ENCODE peak calls at places on chromosomes 7 and 10, in seven cellular contexts. B, Y, X, W, K, E and A are unnamed samples. For H3K4me1 and H3K9me3, the result is how much of the 10 kb centered on the place peaks cover.

GRCh38 chr10:4763513-4763912 is 62.5 kb upstream of the AKR1E2 start:
- DNase-seq in E (no peak), B (no peak), Y (no peak), X (no peak), K (no peak), W (no peak), A (no peak)

GRCh38 chr7:47516386-47516785 is 65.5 kb downstream of the TNS3 start:
- DNase-seq in K (no peak), X (no peak), E (no peak), B (no peak), W (no peak), Y (no peak), A (no peak)

GRCh38 chr7:22662031-22662430 is 65.0 kb upstream of the IL6 start:
- DNase-seq in K (no peak), B (no peak), E (no peak), Y (no peak), X (no peak), W (no peak), A (no peak)

GRCh38 chr10:100359529-100360150 is 12.6 kb downstream of the SCD start:
- DNase-seq in Y (no peak), B (no peak), W (no peak), K (no peak), E (peak), X (no peak), A (no peak)

GRCh38 chr7:18276380-18276779 is 219.2 kb upstream of the HDAC9 start:
- DNase-seq in Y (no peak), W (no peak), X (no peak), B (no peak), K (no peak), E (no peak), A (no peak)

GRCh38 chr10:51527806-51528205 is 171.6 kb downstream of the CSTF2T start:
- DNase-seq in W (no peak), X (no peak), Y (no peak), K (no peak), E (no peak), B (no peak), A (no peak)

GRCh38 chr7:25820432-25821040 is 331.5 kb upstream of the NFE2L3 start:
- DNase-seq in Y (no peak), E (no peak), B (no peak), X (no peak), K (no peak), W (no peak), A (no peak)

GRCh38 chr10:78768041-78768569 is 300.7 kb upstream of the ZMIZ1 start:
- DNase-seq in K (no peak), B (no peak), X (no peak), Y (no peak), E (no peak), W (peak), A (peak)

GRCh38 chr7:150333659-150334058 is 7.8 kb downstream of the RARRES2 start:
- DNase-seq in X (no peak), B (no peak), K (no peak), Y (no peak), W (no peak), E (no peak), A (no peak)

GRCh38 chr10:65570143-65571010 is 1355.5 kb upstream of the LRRTM3 start:
- DNase-seq in B (peak), K (no peak), E (peak), X (peak), Y (peak), W (peak), A (peak)

GRCh38 chr7:30453016-30453415 is 25.6 kb downstream of the NOD1 start:
- DNase-seq in X (no peak), E (peak), Y (no peak), W (no peak), K (no peak), B (no peak), A (no peak)

GRCh38 chr7:30428586-30429530 is 49.7 kb downstream of the NOD1 start:
- DNase-seq in K (no peak), W (no peak), E (no peak), X (no peak), B (no peak), Y (no peak), A (no peak)

GRCh38 chr10:66799474-66799873 is 126.4 kb upstream of the LRRTM3 start:
- DNase-seq in E (no peak), X (no peak), K (no peak), W (no peak), B (no peak), Y (no peak), A (no peak)

GRCh38 chr10:6621536-6621935 is 41.5 kb upstream of the PRKCQ start:
- DNase-seq in W (no peak), Y (no peak), B (no peak), E (no peak), K (no peak), X (no peak), A (no peak)

GRCh38 chr10:48523212-48523819 is 81.6 kb downstream of the ARHGAP22 start:
- DNase-seq in W (peak), K (no peak), E (peak), Y (peak), B (no peak), X (peak), A (no peak)

GRCh38 chr7:96026006-96026405 is 253.7 kb downstream of the DYNC1I1 start:
- DNase-seq in X (no peak), K (no peak), W (no peak), E (no peak), B (no peak), Y (no peak), A (no peak)

GRCh38 chr7:66036382-66036781 is 39.2 kb upstream of the ASL start:
- DNase-seq in K (no peak), X (no peak), E (no peak), W (no peak), B (no peak), Y (no peak), A (peak)

GRCh38 chr7:22563115-22563514 is 63.1 kb upstream of the STEAP1B start:
- DNase-seq in W (no peak), K (peak), E (peak), Y (no peak), B (no peak), X (no peak), A (no peak)

GRCh38 chr7:121000091-121000983 is 11.8 kb downstream of the CPED1 start:
- DNase-seq in Y (no peak), X (no peak), W (no peak), K (no peak), E (no peak), B (no peak), A (no peak)

GRCh38 chr7:960269-960871 is 5.9 kb upstream of the ADAP1 start:
- DNase-seq in X (no peak), W (no peak), K (no peak), B (peak), Y (no peak), E (peak), A (peak)

GRCh38 chr10:63409465-63410027 is 56.2 kb downstream of the JMJD1C start:
- DNase-seq in W (no peak), E (peak), Y (no peak), X (no peak), B (no peak), K (no peak), A (no peak)

GRCh38 chr10:30029164-30029889 is 30.1 kb downstream of the JCAD start:
- DNase-seq in K (no peak), B (no peak), X (no peak), W (no peak), Y (no peak), E (no peak), A (no peak)
- H3K4me1 ChIP-seq in K (under half), B (under half), X (under half), W (under half), Y (half or more), E (under half), A (under half)

DNA sequence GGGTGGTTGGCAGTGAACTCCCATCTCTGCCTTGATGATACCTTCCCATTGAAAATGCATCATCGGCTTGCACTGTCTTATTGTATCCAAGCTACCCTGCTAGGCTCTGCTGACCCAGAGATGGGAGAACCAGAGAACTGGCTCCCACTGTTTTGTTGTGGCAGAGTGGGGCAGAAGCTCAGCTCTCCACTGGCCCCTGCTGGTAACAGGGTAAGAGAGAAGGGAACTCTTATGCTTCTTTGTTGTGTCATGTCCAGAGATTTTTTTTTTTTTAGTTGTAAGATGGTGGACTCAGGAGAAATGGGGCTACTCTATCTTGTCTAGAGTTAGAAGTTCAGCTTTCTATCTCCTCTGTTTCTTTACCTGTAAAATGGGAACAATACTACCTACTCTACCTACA is 100.5 kb upstream of the SDK1 start:
- DNase-seq in X (no peak), E (peak), Y (no peak), K (no peak), W (no peak), B (no peak), A (no peak)
- TF ChIP-seq CTCF in X (no peak), E (peak), Y (no peak), K (no peak), W (no peak), B (peak), A (peak)

GRCh38 chr7:63042730-63043511 is 955.7 kb upstream of the ZNF722 start:
- DNase-seq in X (no peak), K (no peak), E (no peak), W (no peak), B (no peak), Y (no peak), A (no peak)

GRCh38 chr7:63039882-63040281 is 958.8 kb upstream of the ZNF722 start:
- DNase-seq in K (no peak), B (no peak), W (no peak), X (no peak), Y (no peak), E (no peak), A (no peak)

GRCh38 chr7:63040336-63040735 is 958.3 kb upstream of the ZNF722 start:
- DNase-seq in E (no peak), B (no peak), K (no peak), X (no peak), Y (no peak), W (no peak), A (no peak)

GRCh38 chr7:63040966-63041610 is 957.6 kb upstream of the ZNF722 start:
- DNase-seq in K (no peak), Y (no peak), X (no peak), W (no peak), E (peak), B (no peak), A (no peak)

DNA sequence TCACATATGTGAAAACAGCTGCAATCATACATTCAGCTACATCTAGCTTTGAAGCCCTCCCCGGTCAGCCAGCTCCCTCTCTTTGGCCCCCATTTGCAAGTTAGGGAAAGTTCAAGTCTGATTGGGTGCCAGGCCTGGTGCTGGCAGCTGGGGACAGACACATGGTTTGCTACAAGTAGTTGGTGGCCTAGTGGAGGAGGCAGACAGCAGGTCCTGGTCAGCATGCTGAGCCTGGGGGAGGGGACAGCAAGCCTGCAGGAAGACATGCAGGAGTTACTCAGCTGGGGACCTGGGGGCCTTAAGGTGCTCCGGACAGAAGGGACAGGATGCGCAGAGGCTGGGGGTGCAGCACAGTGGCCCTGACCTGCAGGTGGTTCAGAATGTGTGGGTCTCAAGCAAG is 956.9 kb upstream of the ZNF722 start:
- DNase-seq in E (no peak), B (no peak), W (no peak), Y (no peak), X (no peak), K (no peak), A (no peak)
- H3K9me3 ChIP-seq in E (under half), B (under half), W (half or more), Y (under half), X (under half), K (under half), A (under half)

DNA sequence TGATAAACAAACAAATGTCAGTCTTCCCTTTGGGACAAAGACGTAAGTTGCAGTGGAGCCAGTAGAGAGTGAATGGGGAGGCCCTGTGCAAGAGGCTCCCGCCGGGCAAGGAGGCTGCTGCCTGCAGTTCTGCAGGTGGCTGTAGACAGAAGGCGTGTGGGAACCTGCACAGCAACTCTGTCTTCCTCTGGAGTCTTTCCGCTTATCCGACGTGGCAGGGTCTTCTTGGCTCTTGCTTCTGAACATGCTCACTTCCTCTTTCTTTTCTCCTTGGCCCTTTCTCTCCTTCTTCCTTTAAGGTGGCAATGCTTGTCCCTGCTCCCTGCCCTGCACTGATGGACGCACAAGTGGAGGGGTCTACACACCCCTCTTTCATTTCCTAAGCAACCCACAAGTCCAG is 122.5 kb downstream of the HIPK2 start:
- DNase-seq in X (no peak), Y (no peak), B (no peak), W (no peak), K (no peak), E (no peak), A (no peak)
- H3K4me1 ChIP-seq in X (under half), Y (half or more), B (under half), W (half or more), K (under half), E (half or more), A (under half)

DNA sequence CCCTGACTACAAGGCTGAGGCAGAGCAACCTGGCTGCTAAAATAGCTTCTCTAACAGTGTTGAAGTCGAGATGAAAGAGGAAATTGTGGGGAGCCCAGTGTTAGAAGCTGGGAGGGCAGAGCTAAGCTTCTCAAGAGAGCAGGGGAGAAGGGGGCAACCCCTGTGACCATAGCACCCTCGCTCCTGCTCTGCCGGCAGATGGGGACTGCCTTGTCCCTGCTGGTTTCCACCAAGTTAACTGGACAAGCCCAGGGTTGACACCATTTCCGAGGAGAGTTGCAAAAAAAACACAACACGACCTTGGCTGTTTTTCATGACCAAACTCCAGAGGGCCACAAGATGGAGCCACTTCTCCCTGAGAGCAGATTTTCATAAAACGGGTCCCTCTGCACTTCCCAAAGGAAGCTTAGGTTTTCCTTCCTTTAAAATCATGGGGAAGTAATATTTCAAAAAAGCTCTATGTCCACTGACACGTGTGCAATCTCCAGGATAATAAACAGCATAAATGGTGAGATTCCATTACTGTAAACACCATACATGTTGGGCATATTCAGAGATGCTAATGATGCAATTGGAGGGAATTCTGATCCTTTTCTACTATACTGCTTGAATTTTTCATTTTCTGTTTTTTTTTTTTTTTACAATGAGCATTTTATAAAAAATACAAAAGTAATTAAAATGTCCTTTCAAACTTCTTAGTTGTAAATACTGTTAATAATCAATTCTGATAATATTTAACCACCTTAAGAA is 140.4 kb downstream of the PIP4K2A start:
- DNase-seq in E (no peak), K (no peak), Y (no peak), X (no peak), W (no peak), B (no peak), A (no peak)
- TF ChIP-seq CTCF in E (peak), K (peak), Y (peak), X (no peak), W (peak), B (peak), A (peak)

DNA sequence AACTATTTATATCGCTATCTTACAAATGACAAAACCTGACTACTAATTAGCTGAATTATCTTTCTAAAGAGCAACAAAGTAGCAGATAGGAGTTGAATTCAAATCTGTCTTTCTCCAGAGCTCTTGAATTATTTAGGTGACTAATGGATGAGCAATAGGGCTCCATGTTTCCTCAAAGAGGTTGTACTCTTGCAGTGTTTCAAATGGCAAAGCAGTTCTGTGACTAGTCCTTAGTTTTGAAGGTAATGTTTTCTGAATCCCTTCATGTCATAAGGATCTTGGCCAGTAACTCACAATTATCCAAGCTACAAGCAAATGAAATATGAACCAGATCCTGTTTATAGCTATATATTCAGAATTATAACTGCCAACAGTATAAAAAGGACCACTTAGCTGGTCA is 999.7 kb downstream of the NRG3 start:
- DNase-seq in W (no peak), B (no peak), K (no peak), E (peak), X (no peak), Y (no peak), A (no peak)
- H3K9me3 ChIP-seq in W (under half), B (under half), K (under half), E (under half), X (under half), Y (under half), A (under half)